ENCODE peak calls at places on chromosomes 11 and 22, in nine cellular contexts. V is lung, H is IMR-90, L is OCI-LY7, D is cardiac fibroblast, A is astrocyte, Q is NB4, T is lower leg skin, R is cardiac muscle cell. P is an unnamed sample.

GRCh38 chr22:25366876-25367466 is 147.5 kb downstream of the CRYBB2 start:
- DNase-seq in V (no peak), H (no peak), L (no peak), D (no peak), A (no peak), Q (peak), T (no peak), R (no peak), P (no peak)

GRCh38 chr11:113242767-113243397 is 71.5 kb upstream of the TTC12 start:
- DNase-seq in V (no peak), H (peak), L (no peak), D (peak), A (peak), Q (no peak), T (no peak), R (peak), P (no peak)

GRCh38 chr11:95500466-95500865 is 269.5 kb upstream of the SESN3 start:
- DNase-seq in V (no peak), H (no peak), L (no peak), D (no peak), A (no peak), Q (no peak), T (no peak), R (no peak), P (no peak)

GRCh38 chr11:10379871-10380568 is 75.0 kb upstream of the AMPD3 start:
- DNase-seq in V (no peak), H (peak), L (no peak), D (peak), A (no peak), Q (no peak), T (no peak), R (peak), P (no peak)

GRCh38 chr11:65623177-65623576 is 7.6 kb downstream of the PCNX3 start:
- DNase-seq in V (no peak), H (no peak), L (no peak), D (no peak), A (no peak), Q (no peak), T (no peak), R (no peak), P (no peak)

GRCh38 chr11:132452616-132453015 is 1079.7 kb downstream of the OPCML start:
- DNase-seq in V (no peak), H (no peak), L (no peak), D (no peak), A (no peak), Q (no peak), T (no peak), R (no peak), P (no peak)

GRCh38 chr11:35549787-35550186 is 24.4 kb upstream of the PAMR1 start:
- DNase-seq in V (peak), H (peak), L (no peak), D (peak), A (peak), Q (no peak), T (no peak), R (peak), P (no peak)

GRCh38 chr22:35838849-35839646 is 121.4 kb downstream of the APOL5 start:
- DNase-seq in V (no peak), H (peak), L (peak), D (peak), A (peak), Q (peak), T (no peak), R (peak), P (no peak)

GRCh38 chr22:38202437-38203089 is 769 bp downstream of the MAFF start:
- DNase-seq in V (peak), H (peak), L (peak), D (peak), A (peak), Q (peak), T (peak), R (peak), P (peak)

GRCh38 chr11:35615911-35616900 is 2.1 kb upstream of the FJX1 start:
- DNase-seq in V (no peak), H (peak), L (peak), D (peak), A (peak), Q (peak), T (no peak), R (peak), P (no peak)

GRCh38 chr11:18853086-18853720 is 61.6 kb upstream of the PTPN5 start:
- DNase-seq in V (no peak), H (peak), L (peak), D (peak), A (peak), Q (peak), T (no peak), R (peak), P (no peak)

GRCh38 chr22:50141891-50142363 is 28.6 kb upstream of the PANX2 start:
- DNase-seq in V (no peak), H (peak), L (no peak), D (no peak), A (no peak), Q (peak), T (no peak), R (no peak), P (no peak)

GRCh38 chr22:48892571-48893287 is 934.9 kb downstream of the BRD1 start:
- DNase-seq in V (no peak), H (no peak), L (no peak), D (no peak), A (no peak), Q (no peak), T (no peak), R (no peak), P (no peak)

GRCh38 chr11:86089659-86090058 is 20.8 kb upstream of the PICALM start:
- DNase-seq in V (no peak), H (no peak), L (no peak), D (peak), A (peak), Q (no peak), T (no peak), R (peak), P (no peak)

GRCh38 chr11:17768547-17768946 is 34.0 kb downstream of the KCNC1 start:
- DNase-seq in V (no peak), H (no peak), L (no peak), D (no peak), A (no peak), Q (no peak), T (no peak), R (no peak), P (no peak)

GRCh38 chr11:92257536-92257935 is 32.9 kb downstream of the FAT3 start:
- DNase-seq in V (no peak), H (no peak), L (no peak), D (no peak), A (peak), Q (no peak), T (no peak), R (no peak), P (no peak)

GRCh38 chr11:88229303-88229702 is 54.1 kb upstream of the RAB38 start:
- DNase-seq in V (no peak), H (no peak), L (no peak), D (no peak), A (no peak), Q (no peak), T (no peak), R (no peak), P (no peak)

GRCh38 chr22:49306632-49306975 is 521.1 kb downstream of the BRD1 start:
- DNase-seq in V (no peak), H (no peak), L (no peak), D (no peak), A (no peak), Q (no peak), T (no peak), R (no peak), P (no peak)

GRCh38 chr22:34454598-34454997 is 534.3 kb upstream of the LARGE1 start:
- DNase-seq in V (no peak), H (no peak), L (no peak), D (no peak), A (no peak), Q (no peak), T (no peak), R (no peak), P (no peak)

GRCh38 chr11:2847511-2847910 is 38.1 kb downstream of the CDKN1C start:
- DNase-seq in V (no peak), H (no peak), L (no peak), D (no peak), A (no peak), Q (no peak), T (no peak), R (no peak), P (no peak)

GRCh38 chr11:59394186-59394585 is 32.0 kb downstream of the OR5A2 start:
- DNase-seq in V (no peak), H (no peak), L (no peak), D (no peak), A (no peak), Q (no peak), T (no peak), R (no peak), P (no peak)

GRCh38 chr22:37340331-37341262 is 58.3 kb downstream of the CYTH4 start:
- DNase-seq in V (no peak), H (no peak), L (no peak), D (no peak), A (no peak), Q (no peak), T (no peak), R (no peak), P (no peak)

GRCh38 chr11:47797633-47798032 is 30.5 kb upstream of the FNBP4 start:
- DNase-seq in V (no peak), H (peak), L (no peak), D (peak), A (peak), Q (peak), T (no peak), R (peak), P (no peak)

GRCh38 chr11:1548221-1549070 is 23.6 kb downstream of the DUSP8 start:
- DNase-seq in V (peak), H (peak), L (no peak), D (peak), A (peak), Q (peak), T (no peak), R (peak), P (no peak)

GRCh38 chr11:29809121-29809520 is 207.7 kb downstream of the KCNA4 start:
- DNase-seq in V (no peak), H (no peak), L (no peak), D (peak), A (no peak), Q (no peak), T (no peak), R (peak), P (no peak)

GRCh38 chr11:106668147-106668546 is 350.1 kb downstream of the GUCY1A2 start:
- DNase-seq in V (no peak), H (peak), L (no peak), D (peak), A (peak), Q (no peak), T (no peak), R (peak), P (no peak)

GRCh38 chr11:61543606-61544306 is 35.2 kb downstream of the LRRC10B start:
- DNase-seq in V (no peak), H (peak), L (no peak), D (peak), A (peak), Q (no peak), T (no peak), R (peak), P (no peak)

DNA sequence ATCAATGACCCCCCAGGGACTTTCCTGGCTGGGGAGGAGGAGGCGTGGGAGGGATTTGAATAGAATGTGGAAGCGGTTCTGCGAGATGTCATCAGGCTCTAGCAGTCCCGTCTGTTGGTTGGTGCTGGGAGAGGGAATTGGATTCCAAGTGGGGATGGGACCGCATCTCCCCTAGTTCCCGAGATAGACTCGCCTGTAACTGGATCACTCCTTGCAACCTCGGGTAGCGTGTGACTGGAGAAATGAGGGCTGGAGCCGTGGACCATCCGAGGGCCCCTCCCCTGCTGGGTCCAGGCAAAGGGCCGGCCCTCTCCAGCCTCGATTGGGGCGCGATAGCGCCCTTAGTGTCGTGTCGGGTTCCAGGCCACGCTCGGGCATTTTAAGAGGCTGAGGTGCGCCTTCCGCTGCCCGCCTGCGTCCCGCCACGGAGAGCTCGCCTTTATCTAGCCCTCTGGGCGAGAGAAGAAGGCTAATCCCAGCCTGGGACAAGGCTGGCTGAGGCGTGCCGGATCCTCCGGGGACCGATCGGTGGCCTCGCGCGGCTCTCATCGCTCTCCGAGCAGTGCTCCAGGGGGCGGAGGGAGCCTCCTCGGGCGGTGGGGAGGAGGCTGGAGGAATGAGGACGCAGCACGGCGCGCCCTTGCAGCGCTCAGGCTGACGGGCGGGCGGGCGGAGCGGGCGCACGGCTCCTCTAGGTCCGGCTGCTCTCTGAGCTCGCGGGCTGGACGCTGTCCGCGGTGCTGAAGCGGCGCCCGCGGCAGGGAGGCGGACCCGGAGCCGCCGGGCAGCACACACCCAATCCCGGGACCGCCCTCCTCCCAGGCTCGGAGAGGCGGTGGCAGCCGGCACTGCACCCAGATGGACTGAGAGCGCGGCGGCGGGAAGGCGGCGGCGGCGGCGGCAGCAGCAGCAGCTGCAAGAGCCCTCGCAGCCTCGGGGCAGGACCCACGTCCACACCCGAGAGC is 107.8 kb downstream of the OSBP2 start:
- DNase-seq in V (peak), H (peak), L (no peak), D (peak), A (peak), Q (peak), T (peak), R (peak), P (peak)
- TF ChIP-seq CTCF in V (no peak), H (peak), L (no peak), D (peak), A (no peak), Q (no peak), T (peak), R (peak), P (no peak)

GRCh38 chr22:40329021-40329456 is 17.3 kb upstream of the ADSL start:
- DNase-seq in V (no peak), H (no peak), L (no peak), D (no peak), A (no peak), Q (no peak), T (no peak), R (no peak), P (no peak)
- TF ChIP-seq CTCF in V (no peak), H (no peak), L (no peak), D (no peak), A (no peak), Q (no peak), T (no peak), R (no peak), P (no peak)

DNA sequence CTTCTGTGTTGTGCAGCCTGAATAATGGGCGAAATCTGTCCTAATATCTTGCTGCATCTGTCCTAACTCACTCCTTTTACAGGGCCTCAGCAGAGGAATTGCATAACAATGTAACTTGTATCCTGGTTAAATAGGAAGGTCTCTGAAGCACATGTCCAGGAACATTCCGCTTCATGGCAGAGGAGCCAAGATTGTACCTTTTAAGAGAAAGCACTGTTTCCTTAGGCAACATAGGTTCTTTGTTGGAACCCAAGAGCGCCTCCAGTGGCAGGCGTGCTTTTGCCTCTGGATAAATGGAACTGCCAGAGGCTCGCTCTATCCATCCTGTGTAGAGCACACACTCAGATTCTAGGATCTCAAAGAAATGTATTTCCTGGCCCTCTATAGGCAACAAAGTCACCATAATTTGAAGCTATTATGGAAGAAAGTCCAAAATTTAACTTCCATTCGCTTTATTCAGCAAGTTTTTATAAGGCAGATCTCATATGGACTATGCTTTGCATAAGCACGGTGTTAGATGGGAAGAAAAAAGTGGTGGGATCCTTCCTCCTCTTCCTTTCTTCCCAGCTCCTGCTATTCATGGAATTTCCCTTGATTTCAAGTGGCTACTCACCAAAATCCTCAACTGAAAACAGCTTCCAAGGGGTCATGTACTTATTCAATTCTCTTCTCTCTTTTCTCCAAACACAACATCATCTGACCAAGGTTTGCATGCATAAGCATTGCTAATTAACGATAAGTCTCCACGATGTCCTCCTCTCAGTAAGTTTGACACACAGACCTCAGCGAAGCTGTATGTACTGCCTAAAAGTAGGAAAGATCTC is at the start of gene BLID:
- DNase-seq in V (peak), H (peak), L (peak), D (peak), A (no peak), Q (peak), T (no peak), R (peak), P (no peak)
- TF ChIP-seq CTCF in V (no peak), H (peak), L (peak), D (peak), A (peak), Q (peak), T (no peak), R (peak), P (peak)

GRCh38 chr22:41543854-41544670 is at the start of gene POLR3H:
- DNase-seq in V (peak), H (peak), L (peak), D (peak), A (peak), Q (peak), T (peak), R (peak), P (peak)
- TF ChIP-seq CTCF in V (peak), H (peak), L (peak), D (peak), A (peak), Q (peak), T (no peak), R (peak), P (peak)

GRCh38 chr11:58133329-58134076 is 8.2 kb upstream of the OR9I1 start:
- DNase-seq in V (no peak), H (no peak), L (no peak), D (no peak), A (no peak), Q (no peak), T (no peak), R (no peak), P (no peak)
- TF ChIP-seq CTCF in V (no peak), H (no peak), L (no peak), D (no peak), A (no peak), Q (no peak), T (no peak), R (no peak), P (no peak)

GRCh38 chr22:45972868-45973212 is 4.1 kb downstream of the WNT7B start:
- DNase-seq in V (no peak), H (no peak), L (no peak), D (no peak), A (no peak), Q (peak), T (no peak), R (no peak), P (no peak)
- TF ChIP-seq CTCF in V (no peak), H (no peak), L (no peak), D (no peak), A (no peak), Q (no peak), T (no peak), R (no peak), P (no peak)

DNA sequence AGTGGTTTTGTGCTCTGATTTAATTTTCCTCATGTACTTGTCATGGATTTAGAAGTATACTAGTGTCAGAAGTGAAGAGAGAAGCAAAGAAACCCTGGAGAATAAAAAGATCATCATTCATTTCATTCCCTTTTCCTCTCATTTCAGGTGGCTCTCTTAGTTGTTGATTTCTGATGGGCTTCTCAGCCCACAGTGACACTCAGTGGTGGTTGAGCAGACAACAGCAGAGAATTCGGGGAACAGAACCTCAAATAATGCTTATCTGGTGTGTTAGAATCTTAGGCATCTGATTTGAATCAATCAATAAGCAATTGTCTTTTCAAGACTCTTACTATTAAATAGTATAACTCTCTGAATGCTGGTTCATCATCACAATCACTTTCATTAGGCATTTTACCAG is 1289.4 kb downstream of the FAM181B start:
- DNase-seq in V (no peak), H (no peak), L (no peak), D (no peak), A (no peak), Q (no peak), T (no peak), R (no peak), P (no peak)
- TF ChIP-seq CTCF in V (no peak), H (no peak), L (peak), D (no peak), A (no peak), Q (peak), T (no peak), R (no peak), P (no peak)

DNA sequence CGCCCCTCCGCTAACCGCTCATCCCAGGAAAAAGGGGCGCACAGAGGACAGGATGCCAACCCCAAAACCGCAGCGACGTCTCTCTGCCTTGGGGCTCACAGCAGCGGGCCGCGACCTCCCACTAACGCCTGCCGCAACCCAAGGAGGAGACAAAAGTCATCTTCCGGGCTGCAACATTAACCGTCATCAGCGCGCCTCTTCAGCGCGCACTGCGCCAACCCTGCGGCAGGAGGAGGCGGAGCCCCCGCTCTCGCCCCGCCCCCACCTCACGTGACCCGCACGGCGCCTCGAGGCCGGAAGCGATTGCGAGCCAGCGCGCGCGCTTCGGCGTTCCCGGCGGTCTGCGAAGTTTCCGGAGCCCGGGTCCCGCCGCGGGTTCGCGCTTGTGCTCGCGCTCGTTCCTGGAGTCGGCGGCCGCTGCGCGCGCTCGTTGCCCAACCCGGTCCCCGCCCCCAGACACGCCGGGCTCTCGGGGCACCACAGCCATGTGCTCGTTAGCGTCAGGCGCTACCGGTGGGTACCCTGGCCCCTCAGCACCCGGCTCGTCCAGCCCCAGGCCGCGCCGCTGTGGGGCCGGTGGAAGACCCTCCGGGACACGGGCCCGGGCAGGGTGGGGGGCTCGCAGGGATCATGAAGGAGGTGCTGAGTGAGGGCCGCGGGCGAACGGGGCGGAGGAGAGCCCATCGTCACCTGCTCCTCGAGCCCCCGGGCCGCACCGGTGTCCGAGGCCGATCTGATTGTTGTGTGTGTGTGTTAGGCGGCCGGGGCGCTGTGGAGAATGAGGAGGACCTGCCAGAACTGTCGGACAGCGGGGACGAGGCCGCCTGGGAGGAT is at the start of gene PRMT3:
- DNase-seq in V (peak), H (peak), L (peak), D (peak), A (peak), Q (peak), T (peak), R (peak), P (peak)
- TF ChIP-seq CTCF in V (no peak), H (no peak), L (no peak), D (no peak), A (no peak), Q (no peak), T (peak), R (no peak), P (peak)

GRCh38 chr11:440065-441042 is 1.5 kb downstream of the ANO9 start:
- DNase-seq in V (no peak), H (no peak), L (no peak), D (peak), A (no peak), Q (peak), T (no peak), R (peak), P (peak)
- TF ChIP-seq CTCF in V (no peak), H (peak), L (peak), D (peak), A (no peak), Q (peak), T (no peak), R (peak), P (no peak)

GRCh38 chr11:128691802-128692749 is 1.8 kb upstream of the FLI1 start:
- DNase-seq in V (no peak), H (no peak), L (no peak), D (peak), A (no peak), Q (no peak), T (no peak), R (no peak), P (no peak)
- TF ChIP-seq CTCF in V (no peak), H (peak), L (peak), D (peak), A (no peak), Q (peak), T (no peak), R (peak), P (peak)